ENCODE peak calls at places on chromosomes 6 and 20, in five cellular contexts. Z, J, P, F and S are unnamed samples.

GRCh38 chr6:4848382-4849068 is 72.3 kb downstream of the CDYL start:
- DNase-seq in Z (no peak), J (no peak), P (peak), F (no peak), S (peak)

GRCh38 chr20:32463642-32464400 is 105.7 kb downstream of the ASXL1 start:
- DNase-seq in Z (no peak), J (no peak), P (peak), F (no peak), S (no peak)

GRCh38 chr6:110180228-110181008 is at the start of gene CDC40:
- DNase-seq in Z (no peak), J (peak), P (peak), F (no peak), S (no peak)

GRCh38 chr6:7468382-7469081 is 72.9 kb upstream of the DSP start:
- DNase-seq in Z (peak), J (no peak), P (no peak), F (no peak), S (peak)

GRCh38 chr6:47254906-47255305 is 54.8 kb downstream of the TNFRSF21 start:
- DNase-seq in Z (no peak), J (no peak), P (no peak), F (no peak), S (no peak)

GRCh38 chr6:67094431-67094830 is 1387.4 kb upstream of the EYS start:
- DNase-seq in Z (no peak), J (no peak), P (no peak), F (no peak), S (no peak)

GRCh38 chr6:137660296-137660731 is 166.1 kb upstream of the OLIG3 start:
- DNase-seq in Z (no peak), J (no peak), P (no peak), F (no peak), S (no peak)

GRCh38 chr6:163745566-163746400 is 331.3 kb downstream of the QKI start:
- DNase-seq in Z (peak), J (no peak), P (no peak), F (no peak), S (peak)

GRCh38 chr6:65259080-65259479 is 447.9 kb downstream of the EYS start:
- DNase-seq in Z (no peak), J (no peak), P (no peak), F (no peak), S (peak)

GRCh38 chr6:17032595-17033591 is 69.0 kb upstream of the STMND1 start:
- DNase-seq in Z (peak), J (peak), P (peak), F (no peak), S (peak)

GRCh38 chr20:48751871-48752270 is 75.9 kb downstream of the PREX1 start:
- DNase-seq in Z (no peak), J (no peak), P (no peak), F (no peak), S (no peak)

GRCh38 chr20:63471719-63472158 is 716 bp downstream of the KCNQ2 start:
- DNase-seq in Z (no peak), J (no peak), P (no peak), F (no peak), S (no peak)
- H3K4me3 ChIP-seq in Z (no peak), J (peak), P (peak), F (no peak), S (no peak)

DNA sequence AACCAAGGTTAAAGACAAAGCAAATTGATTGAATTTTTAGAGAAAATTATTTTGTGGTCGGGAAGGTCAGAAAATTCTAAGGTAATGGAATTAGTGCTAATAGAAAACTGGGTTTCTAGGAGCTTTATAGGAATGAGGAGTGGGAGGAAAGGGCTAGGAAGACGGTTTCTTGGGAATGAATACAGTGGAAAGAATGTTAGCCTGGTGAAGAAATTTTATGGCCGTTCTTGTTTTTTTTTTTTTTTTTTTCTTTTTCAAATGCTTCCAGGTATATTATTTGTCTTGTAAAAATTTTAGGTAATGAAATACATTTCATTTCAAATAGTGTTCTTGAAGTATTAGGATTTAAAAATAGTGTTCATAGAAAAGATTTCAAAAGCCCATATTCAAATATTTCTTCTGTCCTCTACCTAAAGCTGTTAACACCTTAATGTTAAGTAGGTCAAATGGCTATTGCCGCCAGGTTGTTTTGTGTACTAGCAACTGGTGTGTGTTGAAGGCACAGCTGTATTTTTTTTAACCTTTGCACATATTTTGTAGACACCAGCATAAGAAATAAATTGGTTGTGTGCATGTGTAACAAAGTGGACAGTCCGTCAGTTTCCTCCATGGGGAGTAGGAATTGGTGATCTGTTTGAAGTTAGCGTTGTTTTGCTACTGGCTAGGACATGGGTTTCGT is 32.3 kb downstream of the AFDN start:
- DNase-seq in Z (no peak), J (no peak), P (no peak), F (no peak), S (peak)
- H3K4me3 ChIP-seq in Z (no peak), J (no peak), P (no peak), F (no peak), S (no peak)

GRCh38 chr6:73394577-73395354 is at the start of gene DDX43:
- DNase-seq in Z (peak), J (peak), P (no peak), F (no peak), S (peak)
- H3K4me3 ChIP-seq in Z (peak), J (peak), P (peak), F (no peak), S (peak)

GRCh38 chr20:58839991-58840747 is 10.5 kb downstream of the GNAS-AS1 start:
- DNase-seq in Z (no peak), J (no peak), P (no peak), F (no peak), S (no peak)

GRCh38 chr20:58840816-58841538 is 9.7 kb downstream of the GNAS-AS1 start:
- DNase-seq in Z (no peak), J (no peak), P (no peak), F (no peak), S (no peak)

GRCh38 chr20:58837717-58838116 is 13.0 kb downstream of the GNAS-AS1 start:
- DNase-seq in Z (no peak), J (no peak), P (no peak), F (no peak), S (no peak)

GRCh38 chr20:58838174-58838573 is 12.5 kb downstream of the GNAS-AS1 start:
- DNase-seq in Z (no peak), J (no peak), P (no peak), F (no peak), S (no peak)

GRCh38 chr20:58839474-58839874 is 11.2 kb downstream of the GNAS-AS1 start:
- DNase-seq in Z (no peak), J (no peak), P (no peak), F (no peak), S (peak)
- H3K4me3 ChIP-seq in Z (no peak), J (peak), P (no peak), F (no peak), S (no peak)

DNA sequence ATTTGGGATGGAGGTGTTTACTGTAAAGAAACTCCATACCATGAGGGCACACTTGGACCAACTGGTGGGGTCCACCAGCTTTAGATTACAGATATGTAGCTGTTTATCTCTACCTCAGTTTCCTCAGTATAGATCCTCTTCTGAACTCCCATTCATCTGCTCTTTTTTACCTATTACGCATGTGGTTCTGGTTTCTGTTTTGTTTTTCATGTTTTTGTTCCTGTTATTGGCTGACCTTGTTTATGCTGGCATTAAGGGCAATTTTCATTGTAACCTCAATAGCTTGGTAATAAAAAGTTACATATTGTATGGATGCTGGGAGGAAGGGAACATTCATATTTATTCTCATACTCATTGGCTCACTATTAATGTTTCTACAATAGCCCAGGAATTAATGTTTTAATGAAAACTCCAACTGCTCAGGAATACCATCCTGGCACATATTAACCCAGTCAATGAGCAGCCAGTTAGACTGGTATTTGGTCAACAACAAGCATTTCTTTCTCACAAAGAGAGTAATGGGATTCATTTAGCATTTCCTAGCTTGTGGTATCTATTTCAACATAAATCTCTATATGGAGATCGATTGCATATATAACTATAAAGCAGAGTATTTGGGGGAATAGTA is 83.8 kb upstream of the FAM184A start:
- DNase-seq in Z (no peak), J (no peak), P (no peak), F (no peak), S (no peak)
- H3K4me3 ChIP-seq in Z (no peak), J (no peak), P (no peak), F (no peak), S (no peak)

DNA sequence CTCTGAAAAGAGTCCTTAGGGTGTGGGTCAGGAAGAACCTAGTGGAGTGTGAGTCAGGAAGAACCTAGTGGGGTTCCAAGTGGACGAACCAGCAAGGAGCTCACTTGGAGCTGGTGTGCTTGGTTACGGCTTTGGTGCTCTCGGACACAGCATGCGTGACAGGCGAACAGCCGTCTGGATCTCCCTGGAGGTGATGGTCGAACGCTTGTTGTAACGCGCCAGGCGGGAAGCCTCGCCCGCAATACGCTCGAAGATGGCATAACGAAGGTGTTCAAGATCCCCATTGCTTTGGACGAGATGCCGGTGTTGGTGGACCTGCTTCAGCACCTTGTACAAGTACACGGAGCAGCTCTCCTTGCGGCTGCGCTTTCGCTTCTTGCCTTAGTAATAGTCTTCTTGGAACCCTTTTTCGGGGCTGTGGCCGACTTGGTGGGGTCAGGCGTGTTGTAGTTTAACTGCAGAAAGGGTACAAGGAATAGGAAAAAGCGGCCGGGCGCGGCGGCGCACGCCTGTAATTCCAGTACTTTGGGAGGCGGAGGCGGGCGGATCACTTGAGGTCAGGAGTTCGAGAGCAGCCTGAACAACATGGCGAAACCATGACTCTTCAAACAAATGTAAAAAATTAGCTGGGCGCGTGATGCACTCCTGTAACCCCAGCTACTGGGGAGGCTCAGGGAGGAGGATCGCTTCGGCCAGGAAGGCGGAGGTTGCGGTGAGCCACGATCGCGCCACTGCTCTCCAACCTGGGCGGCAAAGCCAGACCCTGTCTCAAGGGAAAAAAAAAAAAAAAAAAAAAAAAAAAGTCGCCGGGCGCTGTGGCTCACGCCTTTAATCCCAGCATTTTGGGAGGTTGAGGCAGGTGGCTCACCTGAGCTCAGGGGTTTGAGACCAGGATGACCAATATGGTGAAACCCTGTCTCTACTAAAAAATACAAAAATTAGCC is 48.0 kb downstream of the OR2B2 start:
- DNase-seq in Z (peak), J (peak), P (no peak), F (no peak), S (peak)
- H3K4me3 ChIP-seq in Z (peak), J (peak), P (peak), F (peak), S (peak)

GRCh38 chr6:159594750-159595117 is 98.3 kb downstream of the SOD2 start:
- DNase-seq in Z (peak), J (no peak), P (no peak), F (no peak), S (peak)

GRCh38 chr6:159590794-159591193 is 102.2 kb downstream of the SOD2 start:
- DNase-seq in Z (no peak), J (no peak), P (no peak), F (no peak), S (no peak)

GRCh38 chr6:159595173-159595572 is 97.9 kb downstream of the SOD2 start:
- DNase-seq in Z (peak), J (no peak), P (no peak), F (no peak), S (peak)

DNA sequence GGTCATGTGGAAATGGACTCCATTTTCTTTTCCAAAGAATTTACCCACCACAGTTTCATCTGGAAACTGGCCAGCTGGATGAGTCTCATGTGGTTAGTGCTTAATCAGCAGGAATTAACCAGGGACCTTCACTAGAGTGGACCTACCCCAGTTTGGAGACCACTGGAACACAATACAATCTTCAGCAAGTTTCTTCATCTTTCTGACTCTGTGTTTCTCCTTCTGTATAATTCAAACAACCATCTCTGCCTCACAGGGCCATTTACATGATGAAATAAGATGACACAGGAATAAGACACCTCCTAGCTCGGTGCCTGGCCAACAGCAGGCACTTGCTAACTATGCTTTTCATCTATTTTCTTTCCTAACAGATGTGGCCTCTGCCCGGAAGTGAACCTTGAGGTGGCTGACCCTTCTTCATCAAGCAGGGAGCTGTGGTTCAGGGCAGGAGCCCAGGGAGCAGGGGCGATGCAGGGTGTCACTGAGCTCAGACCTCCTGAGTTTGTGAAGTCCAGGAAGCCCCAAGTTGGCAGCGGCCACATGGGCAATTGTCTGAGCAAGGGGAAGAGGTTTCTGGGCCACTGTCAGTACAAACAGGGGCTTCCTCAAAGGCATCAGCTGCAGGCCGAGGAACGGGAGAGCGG is 98.8 kb downstream of the SOD2 start:
- DNase-seq in Z (peak), J (no peak), P (no peak), F (no peak), S (peak)
- H3K4me3 ChIP-seq in Z (no peak), J (no peak), P (no peak), F (no peak), S (no peak)

GRCh38 chr20:46505501-46505900 is 7.9 kb downstream of the ZNF334 start:
- DNase-seq in Z (no peak), J (no peak), P (no peak), F (no peak), S (no peak)

GRCh38 chr20:46501961-46502360 is 11.4 kb downstream of the ZNF334 start:
- DNase-seq in Z (no peak), J (no peak), P (no peak), F (no peak), S (no peak)

DNA sequence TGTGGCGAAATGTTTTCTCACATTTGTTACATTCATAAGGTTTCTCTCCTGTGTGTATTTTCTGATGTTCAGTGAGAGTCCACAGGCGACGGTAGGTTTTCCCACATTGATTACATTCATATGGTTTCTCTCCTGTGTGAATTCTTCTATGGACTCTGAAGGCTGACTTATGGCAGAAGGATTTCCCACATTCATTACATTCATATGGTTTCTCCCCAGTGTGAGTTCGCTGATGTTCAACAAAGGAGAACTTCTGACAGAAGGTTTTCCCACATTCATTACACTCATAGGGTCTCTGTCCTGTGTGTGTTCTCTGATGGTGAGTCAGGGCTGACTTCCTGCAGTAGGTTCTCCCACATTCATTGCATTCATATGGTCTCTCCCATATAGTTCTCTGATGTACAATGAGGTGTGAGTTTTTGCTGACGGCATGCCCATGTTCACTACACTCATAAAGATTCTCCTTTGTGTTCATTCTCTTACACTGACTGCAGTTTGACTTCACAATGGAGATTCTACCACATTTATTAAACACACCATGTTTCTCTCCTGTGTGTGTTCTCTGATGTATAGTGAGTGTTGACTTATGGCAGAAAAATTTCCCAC is 11.9 kb downstream of the ZNF334 start:
- DNase-seq in Z (no peak), J (no peak), P (no peak), F (no peak), S (no peak)
- H3K4me3 ChIP-seq in Z (no peak), J (no peak), P (no peak), F (no peak), S (no peak)